ENCODE peak calls at places on chromosomes 12 and 14, in four cellular contexts. X is T1000, O is HCEC 1CT, G is neuronal stem cell. Y is an unnamed sample.

GRCh38 chr12:53217049-53217929 is 10.2 kb upstream of the ITGB7 start:
- DNase-seq in X (no peak), O (no peak), G (no peak), Y (peak; percentile 55)

GRCh38 chr12:10957741-10958140 is 18.7 kb upstream of the TAS2R14 start:
- DNase-seq in X (no peak), O (no peak), G (no peak), Y (no peak)

GRCh38 chr14:24921903-24922302 is 128.0 kb downstream of the STXBP6 start:
- DNase-seq in X (no peak), O (peak; percentile 71), G (no peak), Y (no peak)

GRCh38 chr14:100590726-100591452 is 3.7 kb upstream of the BEGAIN start:
- DNase-seq in X (no peak), O (no peak), G (no peak), Y (no peak)

GRCh38 chr12:105107176-105107496 is 395 bp upstream of the WASHC4 start:
- DNase-seq in X (no peak), O (no peak), G (peak; percentile 40), Y (no peak)

GRCh38 chr12:80846930-80847329 is 90.8 kb downstream of the LIN7A start:
- DNase-seq in X (no peak), O (no peak), G (no peak), Y (no peak)

GRCh38 chr12:62123721-62124203 is 136.4 kb upstream of the USP15 start:
- DNase-seq in X (peak; percentile 4), O (peak; percentile 44), G (peak; percentile 30), Y (peak; percentile 40)

GRCh38 chr12:119593578-119594398 is at the start of gene TMEM233:
- DNase-seq in X (no peak), O (no peak), G (peak; percentile 51), Y (no peak)

GRCh38 chr12:97944576-97944975 is 482.0 kb downstream of the RMST start:
- DNase-seq in X (no peak), O (no peak), G (no peak), Y (no peak)

GRCh38 chr14:69873877-69874780 is 5.1 kb upstream of the SMOC1 start:
- DNase-seq in X (no peak), O (peak; percentile 66), G (no peak), Y (no peak)

GRCh38 chr12:48160807-48161206 is 3.5 kb upstream of the ASB8 start:
- DNase-seq in X (no peak), O (no peak), G (no peak), Y (peak; percentile 14)

GRCh38 chr12:81209001-81209400 is 131.1 kb downstream of the ACSS3 start:
- DNase-seq in X (no peak), O (no peak), G (no peak), Y (no peak)

GRCh38 chr12:127770123-127770522 is 496.8 kb upstream of the TMEM132C start:
- DNase-seq in X (no peak), O (no peak), G (no peak), Y (peak; percentile 4)

GRCh38 chr12:109940339-109940923 is 40.4 kb downstream of the TCHP start:
- DNase-seq in X (no peak), O (no peak), G (no peak), Y (no peak)

GRCh38 chr12:95446511-95446910 is 27.4 kb upstream of the METAP2 start:
- DNase-seq in X (no peak), O (no peak), G (peak; percentile 47), Y (peak; percentile 38)

GRCh38 chr12:66514581-66514980 is 164.3 kb downstream of the GRIP1 start:
- DNase-seq in X (no peak), O (peak; percentile 6), G (no peak), Y (no peak)

GRCh38 chr12:1801285-1801975 is 18.9 kb upstream of the LRTM2 start:
- DNase-seq in X (no peak), O (no peak), G (no peak), Y (no peak)

GRCh38 chr12:13390381-13390856 is 193.9 kb downstream of the EMP1 start:
- DNase-seq in X (peak; percentile 95), O (no peak), G (no peak), Y (peak; percentile 97)

GRCh38 chr14:29310210-29310609 is 543.6 kb downstream of the FOXG1 start:
- DNase-seq in X (no peak), O (no peak), G (no peak), Y (no peak)

GRCh38 chr12:50581226-50582184 is 76.7 kb downstream of the DIP2B start:
- DNase-seq in X (no peak), O (peak; percentile 52), G (no peak), Y (no peak)

GRCh38 chr14:92649066-92649465 is 99.4 kb downstream of the LGMN start:
- DNase-seq in X (no peak), O (no peak), G (no peak), Y (no peak)

GRCh38 chr12:48764521-48764920 is 24.4 kb downstream of the ADCY6 start:
- DNase-seq in X (no peak), O (no peak), G (no peak), Y (no peak)

GRCh38 chr14:59275668-59276067 is 87.2 kb downstream of the DAAM1 start:
- DNase-seq in X (no peak), O (peak; percentile 91), G (no peak), Y (no peak)

GRCh38 chr14:40936861-40937260 is 669.8 kb upstream of the LRFN5 start:
- DNase-seq in X (no peak), O (no peak), G (no peak), Y (no peak)

GRCh38 chr14:75495399-75495798 is 26.9 kb upstream of the BATF start:
- DNase-seq in X (no peak), O (no peak), G (no peak), Y (no peak)